ENCODE peak calls at places on chromosomes 13 and 19, in nine cellular contexts. F is thoracic aorta, R is Panc1, L is GM23248, I is heart right ventricle, J is Caco-2, Y is right lobe of liver, K is breast epithelium, Z is tibial nerve. B is an unnamed sample. For H3K4me1, the result is how much of the 10 kb centered on the place peaks cover.

GRCh38 chr19:43534811-43535761 is 2.1 kb downstream of the ZNF575 start:
- DNase-seq in F (peak), R (no peak), L (peak), I (peak), J (peak), Y (peak), K (peak), Z (peak), B (peak)

GRCh38 chr19:50639121-50640112 is at the start of gene SYT3:
- DNase-seq in F (no peak), R (no peak), L (peak), I (peak), J (peak), Y (no peak), K (no peak), Z (no peak), B (peak)

GRCh38 chr19:38033658-38034150 is 126.7 kb downstream of the SIPA1L3 start:
- DNase-seq in F (no peak), R (no peak), L (no peak), I (no peak), J (no peak), Y (no peak), K (no peak), Z (no peak), B (no peak)

GRCh38 chr13:48858523-48858922 is 117.2 kb upstream of the FNDC3A start:
- DNase-seq in F (no peak), R (no peak), L (no peak), I (no peak), J (no peak), Y (no peak), K (no peak), Z (no peak), B (no peak)

GRCh38 chr19:5665781-5666513 is 14.4 kb downstream of the MICOS13 start:
- DNase-seq in F (no peak), R (no peak), L (peak), I (no peak), J (no peak), Y (peak), K (no peak), Z (no peak), B (no peak)

GRCh38 chr19:38425810-38426466 is at the start of gene RASGRP4:
- DNase-seq in F (no peak), R (no peak), L (no peak), I (peak), J (no peak), Y (peak), K (no peak), Z (no peak), B (peak)

GRCh38 chr19:13718733-13719132 is 45.6 kb upstream of the MRI1 start:
- DNase-seq in F (no peak), R (no peak), L (peak), I (peak), J (peak), Y (no peak), K (no peak), Z (no peak), B (no peak)

GRCh38 chr19:23481043-23481442 is 85.8 kb upstream of the ZNF91 start:
- DNase-seq in F (no peak), R (no peak), L (no peak), I (no peak), J (no peak), Y (no peak), K (no peak), Z (no peak), B (no peak)

GRCh38 chr13:114066956-114067355 is 65.5 kb downstream of the RASA3 start:
- DNase-seq in F (no peak), R (no peak), L (no peak), I (no peak), J (no peak), Y (peak), K (no peak), Z (no peak), B (peak)

GRCh38 chr19:6738726-6739389 is 622 bp upstream of the TRIP10 start:
- DNase-seq in F (no peak), R (no peak), L (peak), I (peak), J (no peak), Y (peak), K (peak), Z (no peak), B (peak)

GRCh38 chr19:6737873-6738725 is 719 bp upstream of the GPR108 start:
- DNase-seq in F (peak), R (peak), L (peak), I (peak), J (peak), Y (peak), K (peak), Z (peak), B (peak)

GRCh38 chr19:6740589-6741348 is 1.3 kb downstream of the TRIP10 start:
- DNase-seq in F (no peak), R (no peak), L (peak), I (peak), J (peak), Y (no peak), K (no peak), Z (no peak), B (peak)

GRCh38 chr19:6739390-6739883 is at the start of gene TRIP10:
- DNase-seq in F (peak), R (no peak), L (peak), I (peak), J (peak), Y (peak), K (peak), Z (peak), B (peak)

DNA sequence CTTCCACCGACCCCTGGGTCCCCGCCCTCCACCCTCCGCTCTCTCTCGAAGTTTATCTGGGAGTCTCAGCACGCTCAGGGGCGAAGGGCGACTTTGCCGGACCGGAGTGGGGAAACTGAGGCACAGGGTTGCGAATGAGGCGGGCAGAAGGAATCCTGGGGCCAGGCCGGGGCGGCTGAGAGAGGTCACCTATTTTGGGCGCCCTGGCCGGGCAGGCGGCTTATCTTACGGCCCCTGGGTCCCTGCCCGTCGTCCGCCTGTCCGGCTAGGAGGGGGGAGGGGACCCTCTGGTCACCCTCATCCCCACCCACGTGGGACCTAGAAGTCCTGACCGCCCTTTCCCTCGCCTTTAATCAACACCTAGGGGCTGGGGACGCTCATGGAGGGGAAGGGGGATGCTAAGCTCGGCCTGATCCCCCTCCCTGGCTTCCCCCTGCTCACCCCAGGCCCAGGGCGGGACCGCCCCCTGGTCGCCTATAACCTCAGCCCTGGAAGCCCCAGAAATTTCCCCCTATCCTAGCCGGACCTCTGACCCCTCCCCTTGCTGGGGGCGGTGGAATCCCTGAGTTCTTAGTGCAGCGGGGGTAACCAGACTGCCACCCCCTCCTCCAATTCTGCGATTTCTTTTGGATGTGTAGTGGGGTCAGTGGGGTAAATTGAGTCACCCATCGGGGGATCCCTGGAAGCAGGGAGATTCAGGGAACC is 556 bp downstream of the TRIP10 start:
- DNase-seq in F (no peak), R (no peak), L (peak), I (peak), J (peak), Y (peak), K (no peak), Z (no peak), B (peak)
- H3K4me1 ChIP-seq in F (under half), R (under half), L (under half), I (half or more), J (under half), Y (under half), K (under half), Z (under half), B (under half)

GRCh38 chr19:46620267-46620666 is 4.6 kb downstream of the PTGIR start:
- DNase-seq in F (no peak), R (no peak), L (no peak), I (no peak), J (no peak), Y (no peak), K (no peak), Z (no peak), B (no peak)

GRCh38 chr19:46622118-46622446 is 2.8 kb downstream of the PTGIR start:
- DNase-seq in F (no peak), R (no peak), L (no peak), I (no peak), J (no peak), Y (no peak), K (no peak), Z (no peak), B (no peak)

GRCh38 chr19:46618670-46619231 is 6.1 kb downstream of the PTGIR start:
- DNase-seq in F (no peak), R (no peak), L (peak), I (no peak), J (no peak), Y (no peak), K (peak), Z (no peak), B (no peak)

GRCh38 chr19:46621191-46622117 is 3.4 kb downstream of the PTGIR start:
- DNase-seq in F (no peak), R (no peak), L (no peak), I (no peak), J (no peak), Y (no peak), K (no peak), Z (no peak), B (no peak)

GRCh38 chr19:46620716-46621115 is 4.2 kb downstream of the PTGIR start:
- DNase-seq in F (no peak), R (no peak), L (no peak), I (no peak), J (no peak), Y (no peak), K (no peak), Z (no peak), B (no peak)
- H3K4me3 ChIP-seq in F (peak), R (no peak), L (no peak), I (peak), J (no peak), Y (no peak), K (no peak), Z (no peak), B (peak)

GRCh38 chr13:106558527-106558926 is 9.4 kb downstream of the ARGLU1 start:
- DNase-seq in F (no peak), R (no peak), L (no peak), I (no peak), J (no peak), Y (no peak), K (no peak), Z (no peak), B (no peak)

GRCh38 chr13:106565127-106565775 is 2.7 kb downstream of the ARGLU1 start:
- DNase-seq in F (no peak), R (no peak), L (no peak), I (no peak), J (no peak), Y (no peak), K (no peak), Z (no peak), B (no peak)

GRCh38 chr13:106561551-106562170 is 6.3 kb downstream of the ARGLU1 start:
- DNase-seq in F (no peak), R (no peak), L (no peak), I (no peak), J (no peak), Y (no peak), K (no peak), Z (no peak), B (no peak)

GRCh38 chr13:106562301-106562700 is 5.6 kb downstream of the ARGLU1 start:
- DNase-seq in F (no peak), R (no peak), L (no peak), I (no peak), J (no peak), Y (no peak), K (no peak), Z (no peak), B (no peak)

GRCh38 chr13:106560791-106561190 is 7.1 kb downstream of the ARGLU1 start:
- DNase-seq in F (no peak), R (no peak), L (no peak), I (no peak), J (no peak), Y (no peak), K (no peak), Z (no peak), B (no peak)
- H3K4me1 ChIP-seq in F (under half), R (under half), L (under half), I (half or more), J (under half), Y (under half), K (under half), Z (under half), B (under half)

GRCh38 chr13:102599451-102600012 is 2.7 kb downstream of the TPP2 start:
- DNase-seq in F (no peak), R (no peak), L (no peak), I (no peak), J (no peak), Y (no peak), K (no peak), Z (no peak), B (no peak)
- H3K4me3 ChIP-seq in F (no peak), R (no peak), L (peak), I (no peak), J (no peak), Y (no peak), K (no peak), Z (no peak), B (peak)

DNA sequence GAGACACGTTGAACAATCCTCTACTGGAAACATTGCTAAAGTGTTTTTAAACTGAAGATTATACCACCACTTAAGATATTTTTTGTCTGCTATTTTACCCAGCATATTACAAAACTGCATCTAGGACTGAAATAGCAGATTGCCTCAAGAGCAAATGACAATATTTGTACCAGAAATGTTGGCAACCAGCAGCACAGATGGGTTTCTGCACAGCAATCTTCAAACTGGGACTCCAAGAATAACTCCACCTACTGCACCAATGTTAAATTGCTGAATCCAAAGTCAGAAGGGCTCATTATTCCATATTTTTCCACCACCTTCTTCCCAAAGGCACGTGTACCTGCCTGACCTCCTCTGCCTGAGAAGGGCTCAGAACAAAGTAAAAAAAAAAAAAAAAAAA is 79.6 kb downstream of the FOXO1 start:
- DNase-seq in F (no peak), R (no peak), L (no peak), I (no peak), J (no peak), Y (no peak), K (no peak), Z (no peak), B (no peak)
- H3K4me1 ChIP-seq in F (under half), R (under half), L (under half), I (half or more), J (under half), Y (under half), K (under half), Z (half or more), B (half or more)

GRCh38 chr13:85819513-85819912 is 20.3 kb upstream of the SLITRK6 start:
- DNase-seq in F (no peak), R (no peak), L (no peak), I (no peak), J (no peak), Y (no peak), K (no peak), Z (no peak), B (no peak)

GRCh38 chr13:85828094-85828684 is 29.0 kb upstream of the SLITRK6 start:
- DNase-seq in F (no peak), R (no peak), L (peak), I (no peak), J (no peak), Y (no peak), K (no peak), Z (no peak), B (no peak)

DNA sequence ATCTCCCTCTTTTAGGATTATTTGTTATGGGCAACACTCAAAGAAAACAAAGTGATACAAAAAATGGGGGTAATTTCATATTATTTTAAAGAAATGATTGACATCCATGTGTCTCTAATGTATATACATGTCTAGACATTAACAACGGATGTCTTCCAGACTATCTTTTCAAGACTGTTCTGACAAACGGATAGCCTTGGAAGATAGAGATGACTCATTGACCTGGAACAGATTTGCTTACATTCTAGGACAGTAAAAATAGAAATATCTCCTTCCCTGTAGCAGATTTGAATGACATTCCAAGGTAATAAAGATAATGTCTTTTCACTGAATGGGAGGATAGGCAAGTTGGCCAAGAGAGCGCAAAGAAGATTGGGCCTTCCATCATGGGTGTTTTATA is 26.2 kb upstream of the SLITRK6 start:
- DNase-seq in F (no peak), R (no peak), L (no peak), I (no peak), J (no peak), Y (no peak), K (no peak), Z (no peak), B (no peak)
- H3K4me3 ChIP-seq in F (no peak), R (no peak), L (no peak), I (no peak), J (no peak), Y (no peak), K (no peak), Z (no peak), B (no peak)

B was measured in upper lobe of right lung.